ENCODE peak calls at places on chromosomes 13 and 19, in seven cellular contexts. I is left lung, C is pancreas, R is fibroblast of lung, U is testis, O is esophagus squamous epithelium, W is psoas muscle. N is an unnamed sample. For H3K4me1, the result is how much of the 10 kb centered on the place peaks cover.

GRCh38 chr13:103156346-103156998 is 90.3 kb upstream of the SLC10A2 start:
- DNase-seq in I (no peak), C (no peak), R (no peak), U (no peak), O (no peak), W (no peak), N (no peak)

GRCh38 chr19:19062454-19063182 is 1.2 kb upstream of the SLC25A42 start:
- DNase-seq in I (peak), C (no peak), R (peak), U (no peak), O (no peak), W (no peak), N (no peak)

GRCh38 chr13:50277127-50277526 is 261.9 kb downstream of the KCNRG start:
- DNase-seq in I (no peak), C (no peak), R (no peak), U (no peak), O (no peak), W (no peak), N (no peak)

GRCh38 chr19:14519860-14520407 is 1.7 kb upstream of the DNAJB1 start:
- DNase-seq in I (no peak), C (peak), R (peak), U (peak), O (no peak), W (no peak), N (peak)

GRCh38 chr13:50576156-50576555 is 267.3 kb downstream of the DLEU7 start:
- DNase-seq in I (peak), C (peak), R (no peak), U (no peak), O (no peak), W (peak), N (no peak)

GRCh38 chr13:51747438-51748434 is 56.2 kb downstream of the DHRS12 start:
- DNase-seq in I (no peak), C (no peak), R (no peak), U (peak), O (no peak), W (no peak), N (no peak)

GRCh38 chr13:33111414-33112110 is 95.3 kb downstream of the KL start:
- DNase-seq in I (no peak), C (no peak), R (peak), U (peak), O (no peak), W (no peak), N (no peak)

GRCh38 chr19:38841787-38842438 is 7.9 kb downstream of the HNRNPL start:
- DNase-seq in I (no peak), C (no peak), R (no peak), U (no peak), O (no peak), W (peak), N (no peak)

GRCh38 chr19:10784257-10784656 is 51.8 kb downstream of the TMED1 start:
- DNase-seq in I (peak), C (peak), R (no peak), U (no peak), O (no peak), W (no peak), N (no peak)

GRCh38 chr13:108328848-108329247 is 59.3 kb downstream of the TNFSF13B start:
- DNase-seq in I (no peak), C (no peak), R (no peak), U (no peak), O (no peak), W (no peak), N (no peak)

GRCh38 chr19:23415561-23416191 is 20.4 kb upstream of the ZNF91 start:
- DNase-seq in I (peak), C (no peak), R (peak), U (peak), O (no peak), W (peak), N (peak)

GRCh38 chr19:42524943-42525342 is 3.3 kb downstream of the CEACAM1 start:
- DNase-seq in I (no peak), C (no peak), R (no peak), U (no peak), O (no peak), W (no peak), N (no peak)

GRCh38 chr19:31334101-31334848 is 15.0 kb downstream of the TSHZ3 start:
- DNase-seq in I (no peak), C (no peak), R (peak), U (no peak), O (no peak), W (no peak), N (no peak)

GRCh38 chr19:50332264-50333038 is 3.3 kb upstream of the KCNC3 start:
- DNase-seq in I (no peak), C (peak), R (no peak), U (no peak), O (no peak), W (peak), N (peak)

GRCh38 chr13:35596299-35596698 is 119.8 kb upstream of the MAB21L1 start:
- DNase-seq in I (no peak), C (no peak), R (no peak), U (no peak), O (no peak), W (no peak), N (no peak)

GRCh38 chr19:38004100-38004504 is 97.1 kb downstream of the SIPA1L3 start:
- DNase-seq in I (no peak), C (no peak), R (peak), U (no peak), O (no peak), W (no peak), N (no peak)

GRCh38 chr13:47211106-47211505 is 314.3 kb upstream of the HTR2A start:
- DNase-seq in I (no peak), C (no peak), R (peak), U (no peak), O (no peak), W (no peak), N (peak)

GRCh38 chr19:32287086-32287485 is 58.3 kb upstream of the ZNF507 start:
- DNase-seq in I (no peak), C (no peak), R (no peak), U (no peak), O (no peak), W (no peak), N (no peak)

GRCh38 chr13:53758946-53759345 is 730.3 kb downstream of the OLFM4 start:
- DNase-seq in I (no peak), C (no peak), R (no peak), U (no peak), O (no peak), W (no peak), N (no peak)

GRCh38 chr19:38401148-38401547 is 1.7 kb upstream of the FAM98C start:
- DNase-seq in I (no peak), C (no peak), R (peak), U (no peak), O (no peak), W (no peak), N (no peak)

GRCh38 chr13:35789335-35790166 is 313.1 kb upstream of the MAB21L1 start:
- DNase-seq in I (no peak), C (no peak), R (peak), U (no peak), O (no peak), W (no peak), N (no peak)

GRCh38 chr19:40084948-40085347 is 5.8 kb downstream of the ZNF780A start:
- DNase-seq in I (no peak), C (no peak), R (no peak), U (no peak), O (no peak), W (no peak), N (no peak)

GRCh38 chr19:55377356-55378131 is 918 bp downstream of the TMEM190 start:
- DNase-seq in I (peak), C (no peak), R (no peak), U (no peak), O (no peak), W (no peak), N (no peak)

GRCh38 chr19:8638078-8638619 is 7.7 kb downstream of the NFILZ start:
- DNase-seq in I (no peak), C (peak), R (peak), U (peak), O (no peak), W (no peak), N (peak)

GRCh38 chr19:2245273-2245672 is 3.9 kb upstream of the AMH start:
- DNase-seq in I (no peak), C (no peak), R (no peak), U (no peak), O (no peak), W (no peak), N (no peak)

GRCh38 chr19:2242811-2243210 is 6.2 kb downstream of the SF3A2 start:
- DNase-seq in I (no peak), C (no peak), R (no peak), U (no peak), O (no peak), W (no peak), N (no peak)

GRCh38 chr19:2244486-2244885 is 4.6 kb upstream of the AMH start:
- DNase-seq in I (no peak), C (no peak), R (no peak), U (no peak), O (no peak), W (no peak), N (no peak)

GRCh38 chr19:2243274-2244121 is 5.6 kb upstream of the AMH start:
- DNase-seq in I (no peak), C (no peak), R (no peak), U (no peak), O (no peak), W (no peak), N (no peak)

DNA sequence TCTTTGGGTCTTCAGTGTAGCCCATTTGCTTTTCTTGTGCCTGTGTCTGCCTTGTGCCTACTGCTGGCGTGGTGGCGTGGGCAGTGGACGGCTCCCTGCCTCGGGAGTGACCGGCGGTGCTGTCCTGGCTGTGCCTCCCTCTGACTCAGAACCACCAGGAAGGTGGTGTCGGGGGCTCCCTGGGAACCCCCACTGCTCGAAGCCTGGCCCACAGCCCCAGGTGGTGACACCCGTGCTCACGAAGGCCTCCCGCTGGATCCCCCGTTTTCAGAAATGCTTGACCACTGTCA is 5.1 kb upstream of the AMH start:
- DNase-seq in I (no peak), C (no peak), R (no peak), U (no peak), O (no peak), W (no peak), N (no peak)
- H3K27ac ChIP-seq in I (no peak), C (no peak), R (no peak), U (no peak), O (no peak), W (no peak), N (no peak)

GRCh38 chr19:45101796-45102195 is 8.8 kb downstream of the PPP1R37 start:
- DNase-seq in I (no peak), C (no peak), R (no peak), U (no peak), O (no peak), W (no peak), N (no peak)
- H3K4me1 ChIP-seq in I (under half), C (under half), R (under half), U (half or more), O (half or more), W (half or more), N (under half)

DNA sequence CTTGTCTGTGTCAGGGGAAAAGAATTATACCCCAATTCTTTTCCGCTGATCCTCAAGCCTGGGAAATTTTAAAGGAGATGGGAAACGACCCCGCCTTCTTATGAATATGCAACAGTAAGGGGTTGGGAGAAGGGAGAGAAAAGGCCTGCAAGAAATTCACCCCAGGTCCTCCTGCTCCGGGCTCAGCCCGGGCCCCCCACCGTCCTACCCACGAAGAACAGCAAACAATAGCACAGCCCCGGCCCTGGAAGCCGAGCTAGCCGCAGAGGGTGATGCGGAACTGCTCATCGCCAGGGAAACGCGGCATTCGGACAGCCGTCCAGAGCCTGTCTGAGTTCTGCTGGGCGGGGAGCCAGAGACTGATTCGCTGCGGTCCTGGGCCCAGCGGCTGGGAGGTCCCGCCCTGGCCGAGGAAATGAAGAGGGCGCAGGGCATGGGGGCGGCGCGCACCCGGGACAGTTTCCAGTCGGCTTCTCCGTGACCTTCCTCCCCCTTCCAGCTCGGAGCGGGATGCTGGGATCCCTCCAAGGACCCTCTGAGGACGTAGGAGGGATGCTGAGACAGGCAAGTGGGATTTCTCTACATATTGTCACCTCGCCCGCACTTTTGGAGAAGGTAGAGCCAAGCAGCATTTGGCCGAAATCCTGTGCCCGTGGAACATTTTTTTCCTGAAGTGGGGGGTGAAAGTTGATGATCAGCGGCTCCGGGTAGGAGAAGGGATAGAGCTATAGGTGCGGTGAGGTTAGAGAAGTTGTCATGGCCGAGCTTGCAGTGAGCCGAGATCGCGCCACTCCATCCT is 82.3 kb upstream of the C1QTNF9B start:
- DNase-seq in I (peak), C (peak), R (peak), U (peak), O (no peak), W (peak), N (no peak)
- H3K27ac ChIP-seq in I (peak), C (peak), R (peak), U (no peak), O (peak), W (peak), N (no peak)

GRCh38 chr13:98976941-98977340 is 923 bp downstream of the DOCK9 start:
- DNase-seq in I (no peak), C (no peak), R (peak), U (no peak), O (no peak), W (no peak), N (no peak)
- H3K4me1 ChIP-seq in I (under half), C (under half), R (under half), U (under half), O (under half), W (under half), N (half or more)

GRCh38 chr13:109627649-109628048 is 158.7 kb downstream of the IRS2 start:
- DNase-seq in I (no peak), C (no peak), R (no peak), U (no peak), O (no peak), W (no peak), N (no peak)
- H3K27ac ChIP-seq in I (no peak), C (no peak), R (no peak), U (no peak), O (no peak), W (peak), N (no peak)

GRCh38 chr13:113818700-113819295 is 45.1 kb downstream of the GAS6 start:
- DNase-seq in I (peak), C (no peak), R (no peak), U (no peak), O (no peak), W (peak), N (no peak)

GRCh38 chr13:113820813-113821651 is 42.8 kb downstream of the GAS6 start:
- DNase-seq in I (peak), C (no peak), R (peak), U (peak), O (no peak), W (peak), N (peak)

GRCh38 chr13:113817860-113818691 is 45.8 kb downstream of the GAS6 start:
- DNase-seq in I (peak), C (no peak), R (no peak), U (no peak), O (no peak), W (peak), N (no peak)

GRCh38 chr13:113819731-113820715 is 43.9 kb downstream of the GAS6 start:
- DNase-seq in I (peak), C (no peak), R (no peak), U (no peak), O (no peak), W (peak), N (no peak)

DNA sequence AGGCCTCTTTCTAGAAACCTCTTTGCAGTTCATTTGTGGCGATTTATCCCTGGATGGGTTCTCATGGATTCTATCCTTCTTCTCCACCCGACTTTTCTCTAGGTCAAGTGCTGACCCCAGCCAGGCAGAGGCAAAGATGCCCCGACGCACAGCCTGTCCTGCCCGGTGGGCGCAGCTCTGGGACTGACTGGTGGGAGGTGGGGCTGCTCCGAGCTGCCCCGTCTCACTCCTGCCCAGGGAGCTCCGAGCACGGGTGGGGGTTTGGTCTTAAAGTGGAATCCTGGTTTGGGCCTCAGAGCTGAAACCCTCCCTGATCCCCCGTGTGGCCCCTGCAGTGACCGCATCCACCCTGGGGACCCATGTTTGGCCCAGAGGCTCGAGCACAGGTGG is 44.5 kb downstream of the GAS6 start:
- DNase-seq in I (peak), C (no peak), R (no peak), U (no peak), O (no peak), W (peak), N (no peak)
- H3K4me1 ChIP-seq in I (under half), C (under half), R (under half), U (under half), O (under half), W (under half), N (under half)

DNA sequence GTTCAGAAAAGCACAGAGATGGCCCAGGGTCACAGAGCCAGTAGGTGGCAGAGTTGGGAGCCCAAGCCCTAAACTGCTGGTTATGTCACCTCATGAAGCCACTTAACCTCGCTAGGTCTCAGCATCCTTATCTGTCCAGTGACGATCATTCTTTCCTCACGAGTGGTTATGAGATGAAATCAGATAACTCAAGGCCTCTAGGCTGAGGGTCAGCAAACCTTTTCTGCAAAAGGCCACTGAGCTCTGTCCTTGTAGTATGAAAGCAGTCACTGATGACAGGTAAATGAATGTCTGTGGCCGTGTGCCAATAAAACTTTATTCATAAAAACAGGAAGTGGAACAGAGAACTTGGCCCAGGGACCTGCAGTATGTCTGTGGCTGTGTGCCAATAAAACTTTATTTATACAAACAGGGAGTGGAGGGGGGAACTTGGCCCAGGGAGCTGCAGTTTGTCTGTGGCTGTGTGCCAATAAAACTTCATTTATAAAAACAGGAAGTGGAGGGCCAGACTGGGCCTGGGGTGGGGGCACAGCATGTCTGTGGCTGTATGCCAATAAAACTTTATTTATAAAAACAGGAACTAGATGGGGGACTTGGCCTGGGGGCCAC is 71.2 kb downstream of the GNG7 start:
- DNase-seq in I (no peak), C (no peak), R (peak), U (no peak), O (no peak), W (peak), N (no peak)
- H3K27ac ChIP-seq in I (peak), C (no peak), R (no peak), U (no peak), O (peak), W (no peak), N (no peak)

GRCh38 chr13:73984949-73985691 is 149.1 kb downstream of the KLF12 start:
- DNase-seq in I (peak), C (no peak), R (no peak), U (no peak), O (no peak), W (no peak), N (no peak)
- H3K4me1 ChIP-seq in I (under half), C (under half), R (under half), U (under half), O (under half), W (under half), N (under half)

N was measured in PC-9.